ENCODE peak calls at places on chromosomes 2 and 18, in ten cellular contexts. X, H, F, T, C, W, O, B, K and P are unnamed samples.

GRCh38 chr2:2328847-2329246 is 2.2 kb downstream of the MYT1L start:
- DNase-seq in X (peak; percentile 82), H (no peak), F (no peak), T (no peak), C (no peak), W (no peak), O (no peak), B (peak; percentile 37), K (peak; percentile 72), P (peak; percentile 32)

GRCh38 chr2:178241852-178242551 is 47.7 kb downstream of the OSBPL6 start:
- DNase-seq in X (peak; percentile 67), H (peak; percentile 94), F (peak; percentile 99), T (peak; percentile 92), C (no peak), W (peak; percentile 39), O (peak; percentile 29), B (peak; percentile 61), K (no peak), P (peak; percentile 55)

GRCh38 chr2:107062173-107062572 is 176.2 kb upstream of the ST6GAL2 start:
- DNase-seq in X (no peak), H (no peak), F (no peak), T (no peak), C (no peak), W (no peak), O (no peak), B (no peak), K (peak; percentile 16), P (peak; percentile 71)

GRCh38 chr18:76697441-76697901 is 124.9 kb upstream of the ZNF236 start:
- DNase-seq in X (peak; percentile 54), H (peak; percentile 21), F (peak; percentile 45), T (peak; percentile 59), C (no peak), W (no peak), O (no peak), B (peak; percentile 42), K (no peak), P (no peak)

GRCh38 chr2:240209493-240209892 is 69.0 kb upstream of the OTOS start:
- DNase-seq in X (no peak), H (no peak), F (no peak), T (no peak), C (no peak), W (no peak), O (no peak), B (no peak), K (no peak), P (no peak)

GRCh38 chr2:191580581-191580980 is 97.4 kb upstream of the NABP1 start:
- DNase-seq in X (no peak), H (peak; percentile 27), F (peak; percentile 81), T (peak; percentile 39), C (no peak), W (no peak), O (no peak), B (no peak), K (no peak), P (no peak)

GRCh38 chr2:20113986-20114938 is 62.8 kb upstream of the LAPTM4A start:
- DNase-seq in X (no peak), H (no peak), F (no peak), T (no peak), C (no peak), W (no peak), O (no peak), B (no peak), K (no peak), P (no peak)

GRCh38 chr2:60353863-60354262 is 199.6 kb downstream of the BCL11A start:
- DNase-seq in X (no peak), H (no peak), F (no peak), T (no peak), C (no peak), W (no peak), O (no peak), B (no peak), K (no peak), P (no peak)

GRCh38 chr2:220198911-220199310 is 571.5 kb downstream of the SLC4A3 start:
- DNase-seq in X (peak; percentile 30), H (peak; percentile 89), F (peak; percentile 97), T (peak; percentile 97), C (no peak), W (no peak), O (peak; percentile 78), B (no peak), K (no peak), P (no peak)

GRCh38 chr2:46780801-46781445 is 134.7 kb downstream of the MCFD2 start:
- DNase-seq in X (no peak), H (no peak), F (no peak), T (peak; percentile 78), C (no peak), W (no peak), O (no peak), B (peak; percentile 49), K (peak; percentile 81), P (no peak)

GRCh38 chr2:27855476-27855875 is 34.7 kb downstream of the RBKS start:
- DNase-seq in X (no peak), H (peak; percentile 70), F (peak; percentile 74), T (peak; percentile 56), C (no peak), W (no peak), O (no peak), B (no peak), K (no peak), P (no peak)

GRCh38 chr2:187360286-187360685 is 87.8 kb downstream of the CALCRL start:
- DNase-seq in X (no peak), H (peak; percentile 29), F (peak; percentile 70), T (peak; percentile 20), C (no peak), W (no peak), O (no peak), B (no peak), K (no peak), P (no peak)

GRCh38 chr2:185147361-185147760 is 549.0 kb downstream of the ZNF804A start:
- DNase-seq in X (peak; percentile 22), H (no peak), F (no peak), T (no peak), C (no peak), W (no peak), O (no peak), B (no peak), K (no peak), P (no peak)